ENCODE peak calls at places on chromosomes 13 and 19, in six cellular contexts. J, I, R, Y, A and C are unnamed samples.

GRCh38 chr19:12796146-12797071 is 5.1 kb downstream of the JUNB start:
- ATAC-seq in Y (peak; percentile 29), A (no peak), I (no peak), R (no peak), J (peak; percentile 37), C (peak; percentile 22)

GRCh38 chr13:27450921-27451461 is 627 bp upstream of the MTIF3 start:
- ATAC-seq in Y (peak; percentile 40), I (peak; percentile 2), J (peak; percentile 41), R (peak; percentile 30), A (no peak), C (peak; percentile 8)

GRCh38 chr13:40492511-40492910 is 173.9 kb downstream of the FOXO1 start:
- ATAC-seq in J (no peak), R (peak; percentile 90), I (no peak), A (no peak), Y (no peak), C (no peak)

GRCh38 chr13:25117312-25117711 is 21.4 kb downstream of the PABPC3 start:
- ATAC-seq in I (no peak), R (no peak), A (no peak), Y (no peak), J (no peak), C (no peak)

GRCh38 chr13:24910502-24911134 is 146.6 kb downstream of the RNF17 start:
- ATAC-seq in A (no peak), Y (no peak), R (no peak), I (no peak), J (no peak), C (no peak)

GRCh38 chr13:42594577-42595571 is 20.9 kb downstream of the TNFSF11 start:
- ATAC-seq in Y (peak; percentile 82), A (peak; percentile 63), I (no peak), R (no peak), J (peak; percentile 94), C (peak; percentile 57)

GRCh38 chr19:33052352-33052972 is 12.2 kb downstream of the RHPN2 start:
- ATAC-seq in J (peak; percentile 64), A (no peak), R (no peak), Y (no peak), I (no peak), C (no peak)

GRCh38 chr13:105785436-105785835 is 750.0 kb downstream of the EFNB2 start:
- ATAC-seq in I (no peak), Y (no peak), J (no peak), R (no peak), A (no peak), C (no peak)

GRCh38 chr19:30023330-30023729 is 81.3 kb downstream of the URI1 start:
- ATAC-seq in A (no peak), R (no peak), Y (no peak), I (no peak), J (no peak), C (no peak)

GRCh38 chr19:33261511-33262192 is 36.0 kb upstream of the SLC7A10 start:
- ATAC-seq in Y (no peak), J (peak; percentile 61), I (no peak), R (peak; percentile 49), A (no peak), C (peak; percentile 27)

GRCh38 chr19:3369337-3370213 is 3.2 kb downstream of the NFIC start:
- ATAC-seq in A (no peak), J (peak; percentile 55), R (peak; percentile 4), I (no peak), Y (no peak), C (peak; percentile 10)